ENCODE peak calls at places on chromosome 3, in eight cellular contexts. K is uterus, H is gastrocnemius medialis, Q is Peyer's patch, B is IMR-90, A is esophagus squamous epithelium, I is transverse colon, Y is HCT116. E is an unnamed sample.

GRCh38 chr3:140420621-140421357 is 257.1 kb upstream of the TRIM42 start:
- DNase-seq in B (peak; percentile 32), Y (no peak), I (no peak), A (no peak), H (no peak), K (no peak), Q (no peak), E (no peak)

GRCh38 chr3:36663666-36664291 is 100.6 kb downstream of the DCLK3 start:
- DNase-seq in B (peak; percentile 60), I (no peak), Y (no peak), K (no peak), A (no peak), H (no peak), Q (no peak), E (no peak)

GRCh38 chr3:65894679-65895078 is 144.0 kb downstream of the MAGI1 start:
- DNase-seq in K (no peak), Y (no peak), I (no peak), Q (no peak), B (peak; percentile 69), H (no peak), A (no peak), E (no peak)

GRCh38 chr3:51969841-51970240 is 2.6 kb upstream of the PCBP4 start:
- DNase-seq in K (no peak), Y (no peak), H (no peak), A (no peak), B (no peak), I (no peak), Q (no peak), E (no peak)

GRCh38 chr3:188854395-188855149 is 317.2 kb upstream of the TPRG1 start:
- DNase-seq in K (no peak), H (peak; percentile 35), A (no peak), Q (no peak), B (peak; percentile 86), Y (no peak), I (no peak), E (peak; percentile 30)

GRCh38 chr3:151538706-151539403 is 78.0 kb upstream of the IGSF10 start:
- DNase-seq in K (peak; percentile 28), I (no peak), B (peak; percentile 30), A (no peak), H (peak; percentile 42), Y (no peak), Q (no peak), E (peak; percentile 23)

GRCh38 chr3:128548426-128549282 is 55.7 kb upstream of the GATA2 start:
- DNase-seq in K (no peak), Q (no peak), Y (no peak), A (no peak), B (peak; percentile 45), H (no peak), I (no peak), E (no peak)

GRCh38 chr3:31523543-31523942 is 9.2 kb upstream of the STT3B start:
- DNase-seq in B (no peak), Q (no peak), I (no peak), Y (no peak), H (no peak), K (no peak), A (no peak), E (no peak)

GRCh38 chr3:134590766-134591165 is 60.1 kb downstream of the KY start:
- DNase-seq in Q (no peak), H (no peak), B (no peak), I (no peak), Y (no peak), K (no peak), A (no peak), E (no peak)

GRCh38 chr3:108202834-108203233 is 19.4 kb downstream of the IFT57 start:
- DNase-seq in H (no peak), A (no peak), K (no peak), Q (no peak), I (peak; percentile 13), B (peak; percentile 18), Y (no peak), E (no peak)

GRCh38 chr3:11910971-11911531 is 64.4 kb upstream of the TAMM41 start:
- DNase-seq in Q (no peak), A (no peak), H (no peak), B (no peak), I (no peak), K (no peak), Y (no peak), E (no peak)

GRCh38 chr3:150469931-150470740 is 62.0 kb downstream of the TSC22D2 start:
- DNase-seq in K (no peak), Q (no peak), H (no peak), Y (peak; percentile 21), I (peak; percentile 19), A (no peak), B (peak; percentile 79), E (no peak)

GRCh38 chr3:170372190-170372879 is 14.8 kb downstream of the SKIL start:
- DNase-seq in I (no peak), Y (no peak), A (no peak), B (peak; percentile 32), H (no peak), K (no peak), Q (no peak), E (no peak)

GRCh38 chr3:170368921-170369320 is 11.4 kb downstream of the SKIL start:
- DNase-seq in K (no peak), I (no peak), A (no peak), Y (no peak), B (no peak), H (no peak), Q (no peak), E (no peak)

GRCh38 chr3:170363471-170363994 is 6.0 kb downstream of the SKIL start:
- DNase-seq in H (no peak), B (no peak), Q (no peak), Y (no peak), K (no peak), A (no peak), I (no peak), E (no peak)

GRCh38 chr3:170364965-170365364 is 7.5 kb downstream of the SKIL start:
- DNase-seq in K (no peak), A (no peak), Q (no peak), Y (no peak), H (no peak), I (no peak), B (no peak), E (no peak)

DNA sequence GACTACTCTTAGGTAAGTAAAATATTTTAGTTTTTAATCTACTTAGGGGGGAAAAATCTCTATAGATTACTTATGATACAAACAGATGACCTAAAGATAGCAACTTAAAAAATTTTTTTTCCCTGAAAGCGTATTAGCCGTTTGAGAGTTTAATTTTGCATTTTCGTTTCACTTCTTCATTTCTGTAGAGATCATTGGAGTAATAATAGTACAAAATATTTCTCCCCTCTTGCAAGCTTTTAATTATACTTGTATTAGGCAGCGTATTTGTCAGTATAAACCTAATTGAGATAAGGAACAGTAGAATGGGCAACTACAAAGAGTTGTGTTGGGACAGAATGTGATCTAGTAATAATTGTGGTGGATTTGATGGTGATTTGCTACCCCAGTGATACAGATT is 10.3 kb downstream of the SKIL start:
- DNase-seq in Y (no peak), B (no peak), H (no peak), K (no peak), I (no peak), Q (no peak), A (no peak), E (no peak)
- H3K4me1 ChIP-seq in Y (peaks cover 2% of the 10 kb centered on the region), B (peaks cover 2% of the 10 kb centered on the region), H (peaks cover 50% of the 10 kb centered on the region), K (no peaks in the 10 kb centered on the region), I (peaks cover 33% of the 10 kb centered on the region), Q (no peaks in the 10 kb centered on the region), A (no peaks in the 10 kb centered on the region), E (peaks cover 5% of the 10 kb centered on the region)

DNA sequence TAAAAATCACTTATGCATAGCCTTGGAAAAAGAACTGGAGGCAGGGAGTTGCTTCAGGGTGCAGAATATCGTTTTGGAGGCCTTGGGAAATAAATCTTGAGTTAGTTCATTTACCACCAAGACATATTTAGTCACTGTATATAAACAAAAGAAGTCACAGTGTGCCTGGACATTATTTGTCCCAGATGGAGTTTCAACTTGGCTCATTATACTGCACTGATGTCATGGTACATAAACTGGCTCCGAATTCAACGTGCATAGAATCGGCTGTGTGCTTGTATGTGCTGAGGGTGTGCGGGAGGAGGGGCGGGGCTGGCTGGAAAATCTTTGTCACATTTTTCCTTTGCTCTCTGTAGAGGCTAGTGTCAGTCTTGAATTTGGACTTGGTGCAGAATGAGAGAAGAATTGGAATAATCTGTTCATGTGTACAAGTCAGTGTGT is 86.6 kb downstream of the FNDC3B start:
- DNase-seq in Y (no peak), K (peak; percentile 69), A (no peak), I (peak; percentile 68), B (peak; percentile 79), H (peak; percentile 75), Q (no peak), E (no peak)
- TF ChIP-seq POLR2A in Y (no peak), K (no peak), A (no peak), I (no peak), B (no peak), H (peak; percentile 81), Q (no peak), E (no peak)

DNA sequence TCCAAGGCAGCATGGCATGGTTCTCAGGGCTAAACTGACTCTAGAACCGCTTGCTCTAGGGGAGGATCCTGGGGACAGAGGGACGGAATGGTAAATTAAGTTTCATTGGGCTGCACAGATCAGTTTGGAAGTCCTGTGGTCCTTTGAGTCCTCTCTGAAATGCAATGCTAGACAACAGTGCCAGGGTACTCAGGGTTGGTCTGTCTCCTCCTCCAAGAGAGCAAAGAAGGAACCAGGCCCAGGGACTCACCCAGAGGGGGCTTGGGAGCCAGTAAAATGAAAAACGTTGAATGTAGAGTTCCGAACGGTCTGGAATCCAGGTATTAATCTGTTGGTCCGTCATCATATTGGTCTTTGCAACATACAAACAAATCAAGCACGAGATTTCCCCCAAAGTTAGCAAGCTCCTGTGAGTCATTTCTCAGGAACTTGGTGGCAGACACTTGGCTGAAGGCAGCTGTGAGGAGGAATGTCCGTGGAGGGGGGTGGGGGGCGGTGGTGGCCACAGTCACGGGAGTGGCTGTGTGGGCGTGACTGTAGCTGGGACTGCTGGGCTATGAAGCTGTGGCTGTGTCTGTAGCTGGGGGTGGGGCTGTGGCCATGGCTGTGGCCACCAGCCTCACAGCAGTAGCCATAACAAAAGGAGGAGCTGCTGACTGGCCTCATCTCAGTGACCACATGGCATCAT is 361.0 kb downstream of the SHQ1 start:
- DNase-seq in A (no peak), Q (peak; percentile 30), K (peak; percentile 57), B (peak; percentile 85), Y (peak; percentile 19), H (peak; percentile 52), I (peak; percentile 72), E (peak; percentile 54)
- H3K4me1 ChIP-seq in A (no peaks in the 10 kb centered on the region), Q (no peaks in the 10 kb centered on the region), K (no peaks in the 10 kb centered on the region), B (peaks cover 25% of the 10 kb centered on the region), Y (peaks cover 36% of the 10 kb centered on the region), H (peaks cover 9% of the 10 kb centered on the region), I (peaks cover 27% of the 10 kb centered on the region), E (peaks cover 64% of the 10 kb centered on the region)

GRCh38 chr3:179526989-179527391 is 35.7 kb upstream of the ACTL6A start:
- DNase-seq in Y (no peak), K (peak; percentile 46), A (no peak), H (peak; percentile 5), Q (no peak), B (peak; percentile 84), I (peak; percentile 11), E (no peak)
- TF ChIP-seq POLR2A in Y (no peak), K (no peak), A (no peak), H (no peak), Q (no peak), B (no peak), I (no peak), E (no peak)

E was measured in tibial nerve.